ENCODE peak calls at places on chromosomes 6 and 20, in five cellular contexts. F is H1, D is prostate gland, R is esophagus muscularis mucosa, O is GM23338. L is an unnamed sample.

GRCh38 chr20:52230406-52230805 is 38.8 kb upstream of the ZFP64 start:
- DNase-seq in O (no peak), R (no peak), F (no peak), D (no peak), L (no peak)

GRCh38 chr6:167508919-167509852 is 184.3 kb downstream of the TTLL2 start:
- DNase-seq in F (no peak), O (no peak), R (no peak), D (no peak), L (no peak)

GRCh38 chr6:54503144-54503543 is 194.9 kb downstream of the TINAG start:
- DNase-seq in D (no peak), O (no peak), R (no peak), F (no peak), L (no peak)

GRCh38 chr6:111238464-111239119 is 151.3 kb downstream of the SLC16A10 start:
- DNase-seq in O (no peak), R (no peak), F (no peak), D (no peak), L (no peak)

GRCh38 chr6:26056583-26057350 is 30.5 kb upstream of the HFE start:
- DNase-seq in O (peak; percentile 44), R (peak; percentile 94), F (no peak), D (peak; percentile 29), L (peak; percentile 38)

GRCh38 chr6:455835-456234 is 64.3 kb downstream of the IRF4 start:
- DNase-seq in O (no peak), D (no peak), F (no peak), R (no peak), L (no peak)

GRCh38 chr20:32544893-32545840 is 40.0 kb downstream of the NOL4L start:
- DNase-seq in D (no peak), O (no peak), R (no peak), F (no peak), L (no peak)

GRCh38 chr20:59571591-59572314 is 32.6 kb upstream of the PHACTR3 start:
- DNase-seq in O (peak; percentile 87), R (no peak), F (no peak), D (peak; percentile 29), L (no peak)

GRCh38 chr6:117075218-117075617 is 190.1 kb upstream of the VGLL2 start:
- DNase-seq in F (no peak), D (no peak), O (no peak), R (no peak), L (no peak)
- TF ChIP-seq POLR2AphosphoS5 in F (no peak), D (no peak), O (no peak), R (no peak), L (no peak)

DNA sequence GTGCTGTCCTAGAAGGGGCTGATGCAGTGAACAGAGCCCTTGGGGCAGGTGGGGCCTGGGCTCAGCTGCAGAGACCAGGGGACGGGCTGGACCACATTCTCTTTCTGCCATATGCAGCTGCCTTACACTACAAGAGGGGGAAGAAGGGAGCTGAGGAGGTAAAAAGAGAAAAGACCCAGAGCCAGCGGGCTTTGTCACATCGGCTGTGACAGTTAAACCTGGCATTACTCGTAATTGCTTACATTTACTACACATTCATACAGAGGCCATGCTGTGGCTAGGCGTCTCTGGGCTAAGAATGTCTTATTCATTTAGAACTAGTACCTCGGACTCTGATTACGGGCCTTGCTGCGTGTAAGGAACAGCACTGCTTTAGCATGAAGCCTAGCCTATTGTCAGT is 12.8 kb upstream of the MAS1L start:
- DNase-seq in R (peak; percentile 75), F (no peak), D (no peak), O (no peak), L (no peak)
- TF ChIP-seq POLR2AphosphoS5 in R (no peak), F (no peak), D (no peak), O (no peak), L (no peak)

DNA sequence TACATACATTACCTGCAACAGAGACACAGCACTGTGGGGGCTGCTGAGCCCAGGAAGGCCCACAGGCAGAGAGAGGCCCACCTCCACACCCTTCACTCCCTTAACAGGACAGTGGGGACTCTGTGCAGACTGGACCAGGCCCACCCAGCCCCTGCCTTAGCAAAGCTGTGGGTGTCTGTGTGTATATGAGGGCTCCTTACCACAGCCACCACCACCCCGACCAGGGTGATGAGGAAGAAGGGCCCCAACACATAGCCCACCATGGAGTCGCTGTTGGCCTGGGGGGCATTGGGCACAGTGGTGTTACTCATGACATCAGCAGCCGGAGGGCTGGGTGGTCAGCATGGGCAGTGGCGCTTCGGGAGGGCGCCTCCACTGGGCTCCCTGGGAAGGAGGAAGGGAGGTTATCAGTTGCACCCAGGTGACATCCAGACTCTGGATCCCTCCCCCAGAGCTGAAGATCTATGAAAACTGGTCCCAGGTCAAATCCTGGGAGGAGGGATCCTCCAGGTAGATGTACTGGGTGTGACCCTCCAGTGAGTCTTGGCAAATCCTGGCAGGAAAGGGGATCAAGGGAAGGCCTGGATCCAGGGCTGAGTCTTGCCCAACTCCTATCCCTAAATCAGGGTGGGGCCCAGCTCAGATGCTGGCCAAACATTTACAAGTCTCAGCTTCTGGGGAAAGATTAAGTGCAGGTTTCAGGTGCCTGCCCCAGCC is 1.2 kb downstream of the SMIM29 start:
- DNase-seq in R (no peak), O (no peak), D (no peak), F (no peak), L (no peak)
- TF ChIP-seq POLR2AphosphoS5 in R (no peak), O (no peak), D (no peak), F (peak; percentile 19), L (peak; percentile 46)

GRCh38 chr6:28090902-28091586 is 10.7 kb downstream of the ZNF165 start:
- DNase-seq in O (no peak), D (no peak), F (no peak), R (no peak), L (no peak)
- TF ChIP-seq POLR2AphosphoS5 in O (no peak), D (no peak), F (no peak), R (no peak), L (no peak)

GRCh38 chr6:28927856-28928255 is 4.1 kb upstream of the TRIM27 start:
- DNase-seq in O (no peak), F (no peak), D (no peak), R (no peak), L (no peak)

GRCh38 chr6:28922841-28923317 is 906 bp downstream of the TRIM27 start:
- DNase-seq in R (no peak), O (peak; percentile 63), F (no peak), D (peak; percentile 29), L (no peak)

GRCh38 chr6:28920281-28920680 is 3.5 kb downstream of the TRIM27 start:
- DNase-seq in O (no peak), R (no peak), F (no peak), D (no peak), L (no peak)

GRCh38 chr6:28923318-28924102 is at the start of gene TRIM27:
- DNase-seq in F (peak; percentile 63), R (peak; percentile 97), D (peak; percentile 91), O (peak; percentile 96), L (no peak)

DNA sequence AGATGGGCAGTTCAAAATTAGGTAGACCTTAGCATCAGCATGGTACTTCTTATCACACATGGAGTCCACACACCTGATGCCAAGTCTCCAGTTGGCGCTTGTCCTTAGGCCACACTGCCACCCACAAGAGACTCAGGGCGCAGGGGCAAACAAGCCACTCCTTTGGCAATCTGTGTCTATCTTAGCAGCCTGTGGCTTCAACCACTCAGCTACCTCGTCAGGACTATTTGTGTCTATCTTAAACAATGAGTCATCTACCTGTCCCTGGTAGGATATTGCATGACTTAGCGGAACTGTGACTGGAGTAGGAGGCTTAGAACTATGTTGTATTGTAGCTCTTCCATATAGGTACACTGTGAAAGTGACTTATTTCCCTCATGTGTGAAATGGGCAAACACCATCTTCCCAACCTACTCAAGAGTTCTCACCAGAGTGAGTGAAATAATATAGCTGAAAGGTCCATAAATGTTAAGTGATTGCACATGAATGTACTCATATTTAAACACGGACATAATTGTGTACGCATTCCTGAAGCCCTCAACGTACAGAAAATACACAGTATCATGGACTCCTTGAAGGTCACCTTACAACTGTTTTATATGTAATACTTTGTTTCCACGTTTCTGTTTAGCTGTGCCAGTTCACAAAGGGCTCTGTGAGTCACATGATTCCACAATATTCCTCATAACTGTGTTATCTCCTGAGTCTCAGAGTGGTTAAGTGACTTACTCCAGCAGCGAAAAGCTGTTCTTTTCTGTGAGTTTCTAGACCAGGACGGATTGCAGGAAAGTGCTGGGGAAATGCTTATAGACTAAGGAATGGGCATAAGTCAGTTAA is 1.6 kb downstream of the TRIM27 start:
- DNase-seq in O (no peak), F (no peak), D (no peak), R (no peak), L (no peak)
- TF ChIP-seq POLR2AphosphoS5 in O (no peak), F (no peak), D (no peak), R (no peak), L (no peak)

DNA sequence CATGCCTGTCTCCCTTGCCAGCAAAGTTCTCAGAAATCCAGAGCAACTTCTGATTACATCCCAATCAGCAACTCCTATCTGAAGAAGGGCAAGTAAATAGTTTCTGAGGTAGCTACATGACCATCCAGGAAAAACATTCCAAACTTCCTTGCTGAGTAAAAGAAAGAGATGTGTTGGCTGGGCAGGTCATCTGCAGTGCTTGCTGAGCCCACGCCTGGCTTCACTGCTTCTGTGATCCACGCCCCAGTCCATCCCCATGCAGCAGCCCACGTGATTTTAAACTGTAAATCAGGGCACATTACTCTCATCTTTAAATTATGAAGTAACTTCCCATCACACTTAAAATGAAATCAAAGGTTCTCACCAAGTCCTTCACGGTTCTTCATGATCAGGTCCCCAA is 603.6 kb downstream of the QKI start:
- DNase-seq in O (no peak), R (no peak), D (no peak), F (no peak), L (no peak)
- TF ChIP-seq POLR2AphosphoS5 in O (no peak), R (no peak), D (no peak), F (no peak), L (no peak)

L was measured in Panc1.